ENCODE peak calls at places on chromosomes 2 and 18, in nine cellular contexts. Y, L, N, U, W, D, G, O and X are unnamed samples. For H3K9me3, the result is how much of the 10 kb centered on the place peaks cover.

GRCh38 chr2:176533505-176534193 is 264.4 kb downstream of the MTX2 start:
- DNase-seq in Y (no peak), L (no peak), N (no peak), U (no peak), W (no peak), D (no peak), G (no peak), O (no peak), X (no peak)

GRCh38 chr2:3667151-3667631 is 9.2 kb downstream of the ALLC start:
- DNase-seq in Y (no peak), L (no peak), N (no peak), U (no peak), W (no peak), D (no peak), G (no peak), O (no peak), X (peak)

GRCh38 chr2:161681043-161681442 is 56.8 kb downstream of the SLC4A10 start:
- DNase-seq in Y (no peak), L (no peak), N (no peak), U (no peak), W (no peak), D (no peak), G (no peak), O (no peak), X (no peak)

GRCh38 chr2:223654384-223654915 is 52.3 kb upstream of the SCG2 start:
- DNase-seq in Y (no peak), L (no peak), N (no peak), U (no peak), W (no peak), D (no peak), G (no peak), O (no peak), X (no peak)

GRCh38 chr2:567865-568638 is 109.2 kb downstream of the TMEM18 start:
- DNase-seq in Y (no peak), L (no peak), N (peak), U (no peak), W (no peak), D (no peak), G (no peak), O (no peak), X (no peak)

GRCh38 chr2:229712125-229712524 is 2.2 kb downstream of the DNER start:
- DNase-seq in Y (no peak), L (no peak), N (no peak), U (no peak), W (no peak), D (no peak), G (no peak), O (no peak), X (no peak)

GRCh38 chr2:49026706-49027105 is 127.6 kb downstream of the FSHR start:
- DNase-seq in Y (no peak), L (no peak), N (no peak), U (no peak), W (no peak), D (no peak), G (no peak), O (no peak), X (no peak)

GRCh38 chr2:152861349-152861942 is 143.0 kb downstream of the ARL6IP6 start:
- DNase-seq in Y (no peak), L (no peak), N (no peak), U (no peak), W (no peak), D (peak), G (peak), O (no peak), X (no peak)

GRCh38 chr2:40355451-40355850 is 96.4 kb downstream of the SLC8A1 start:
- DNase-seq in Y (no peak), L (no peak), N (no peak), U (no peak), W (no peak), D (no peak), G (no peak), O (no peak), X (no peak)

GRCh38 chr2:209113030-209113429 is 310.8 kb upstream of the MAP2 start:
- DNase-seq in Y (no peak), L (no peak), N (no peak), U (no peak), W (no peak), D (no peak), G (no peak), O (no peak), X (no peak)

GRCh38 chr18:25457196-25457595 is 105.2 kb upstream of the ZNF521 start:
- DNase-seq in Y (no peak), L (no peak), N (no peak), U (no peak), W (no peak), D (no peak), G (no peak), O (no peak), X (no peak)

GRCh38 chr2:169260846-169261245 is 101.5 kb downstream of the LRP2 start:
- DNase-seq in Y (no peak), L (no peak), N (no peak), U (no peak), W (no peak), D (no peak), G (no peak), O (no peak), X (no peak)

GRCh38 chr2:184971669-184972068 is 373.3 kb downstream of the ZNF804A start:
- DNase-seq in Y (no peak), L (no peak), N (no peak), U (no peak), W (no peak), D (no peak), G (no peak), O (no peak), X (no peak)

GRCh38 chr2:42025151-42025582 is 22.7 kb upstream of the PKDCC start:
- DNase-seq in Y (no peak), L (no peak), N (peak), U (peak), W (no peak), D (no peak), G (no peak), O (no peak), X (peak)

GRCh38 chr2:42764901-42765300 is 966 bp upstream of the OXER1 start:
- DNase-seq in Y (no peak), L (no peak), N (no peak), U (no peak), W (no peak), D (no peak), G (no peak), O (no peak), X (no peak)

GRCh38 chr2:239947361-239948045 is 77.6 kb downstream of the NDUFA10 start:
- DNase-seq in Y (no peak), L (peak), N (peak), U (peak), W (no peak), D (no peak), G (no peak), O (no peak), X (no peak)

GRCh38 chr2:197307933-197308521 is 2.6 kb downstream of the ANKRD44 start:
- DNase-seq in Y (peak), L (peak), N (no peak), U (no peak), W (no peak), D (no peak), G (no peak), O (no peak), X (no peak)

GRCh38 chr2:9430316-9431293 is 7.2 kb downstream of the CPSF3 start:
- DNase-seq in Y (no peak), L (no peak), N (no peak), U (no peak), W (no peak), D (no peak), G (no peak), O (no peak), X (no peak)

GRCh38 chr2:97844311-97844859 is 131.0 kb downstream of the ZAP70 start:
- DNase-seq in Y (no peak), L (no peak), N (no peak), U (no peak), W (no peak), D (no peak), G (no peak), O (no peak), X (no peak)

GRCh38 chr18:62979172-62979571 is 263.8 kb downstream of the PHLPP1 start:
- DNase-seq in Y (no peak), L (no peak), N (no peak), U (no peak), W (no peak), D (no peak), G (no peak), O (no peak), X (peak)

GRCh38 chr2:197183355-197183754 is 127.2 kb downstream of the ANKRD44 start:
- DNase-seq in Y (no peak), L (no peak), N (no peak), U (no peak), W (no peak), D (no peak), G (no peak), O (no peak), X (no peak)

GRCh38 chr2:151237422-151238012 is 24.1 kb downstream of the RBM43 start:
- DNase-seq in Y (no peak), L (no peak), N (no peak), U (no peak), W (no peak), D (no peak), G (no peak), O (no peak), X (no peak)

GRCh38 chr2:28368417-28368798 is 24.2 kb upstream of the FOSL2 start:
- DNase-seq in Y (no peak), L (no peak), N (no peak), U (no peak), W (no peak), D (no peak), G (no peak), O (no peak), X (no peak)

GRCh38 chr2:196758474-196759377 is 40.8 kb downstream of the GTF3C3 start:
- DNase-seq in Y (no peak), L (no peak), N (no peak), U (no peak), W (no peak), D (no peak), G (no peak), O (no peak), X (no peak)

GRCh38 chr2:114066186-114066747 is 176.4 kb downstream of the ACTR3 start:
- DNase-seq in Y (no peak), L (no peak), N (no peak), U (no peak), W (no peak), D (no peak), G (no peak), O (no peak), X (no peak)

DNA sequence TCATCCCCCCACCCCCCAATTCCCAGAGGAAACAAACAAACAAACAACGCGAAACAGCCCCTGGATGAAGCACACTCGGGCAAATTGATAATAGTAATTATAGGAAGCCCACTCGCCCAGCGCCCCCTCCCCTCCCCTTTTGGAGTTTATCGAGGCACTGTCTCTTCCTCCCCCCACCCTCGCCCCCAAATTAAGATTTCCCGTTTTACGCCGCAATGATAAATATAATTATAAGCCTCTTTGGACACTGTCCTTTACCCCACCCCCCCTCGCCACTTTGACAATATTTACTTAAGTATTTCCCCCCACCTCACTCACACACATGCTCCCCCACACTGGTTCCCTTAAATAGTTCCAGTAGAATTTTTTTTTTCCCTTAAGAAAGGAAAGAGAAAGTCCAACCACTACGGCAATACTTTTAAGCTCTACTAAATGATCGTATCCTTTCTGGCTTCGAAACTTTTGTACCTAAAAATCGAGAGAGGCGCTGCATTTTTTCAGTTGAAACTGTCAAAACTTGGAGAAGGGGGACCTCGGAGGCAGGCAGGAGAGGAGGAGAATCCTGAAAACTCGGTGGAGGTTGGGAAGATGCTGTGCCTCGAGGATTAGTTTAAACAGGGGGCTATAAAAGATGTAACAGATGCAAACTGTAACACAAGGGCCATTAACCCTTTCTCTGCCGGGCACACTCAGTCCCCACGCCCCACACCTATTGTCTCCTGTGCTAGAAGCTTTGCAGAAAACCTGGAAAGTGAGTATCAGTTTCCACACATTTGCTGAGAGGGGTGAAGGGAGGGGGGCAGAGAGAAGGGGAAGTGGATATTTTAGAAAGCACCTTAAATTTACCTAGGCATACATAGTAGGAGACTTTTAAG is 1.9 kb downstream of the ZEB2 start:
- DNase-seq in Y (no peak), L (no peak), N (no peak), U (no peak), W (no peak), D (no peak), G (no peak), O (no peak), X (no peak)
- H3K27ac ChIP-seq in Y (no peak), L (peak), N (peak), U (peak), W (peak), D (peak), G (peak), O (peak), X (peak)

GRCh38 chr18:60327880-60328589 is 44.5 kb downstream of the MC4R start:
- DNase-seq in Y (no peak), L (no peak), N (no peak), U (no peak), W (no peak), D (no peak), G (no peak), O (no peak), X (no peak)
- H3K9me3 ChIP-seq in Y (under half), L (under half), N (under half), U (under half), W (under half), D (under half), G (under half), O (under half), X (under half)

DNA sequence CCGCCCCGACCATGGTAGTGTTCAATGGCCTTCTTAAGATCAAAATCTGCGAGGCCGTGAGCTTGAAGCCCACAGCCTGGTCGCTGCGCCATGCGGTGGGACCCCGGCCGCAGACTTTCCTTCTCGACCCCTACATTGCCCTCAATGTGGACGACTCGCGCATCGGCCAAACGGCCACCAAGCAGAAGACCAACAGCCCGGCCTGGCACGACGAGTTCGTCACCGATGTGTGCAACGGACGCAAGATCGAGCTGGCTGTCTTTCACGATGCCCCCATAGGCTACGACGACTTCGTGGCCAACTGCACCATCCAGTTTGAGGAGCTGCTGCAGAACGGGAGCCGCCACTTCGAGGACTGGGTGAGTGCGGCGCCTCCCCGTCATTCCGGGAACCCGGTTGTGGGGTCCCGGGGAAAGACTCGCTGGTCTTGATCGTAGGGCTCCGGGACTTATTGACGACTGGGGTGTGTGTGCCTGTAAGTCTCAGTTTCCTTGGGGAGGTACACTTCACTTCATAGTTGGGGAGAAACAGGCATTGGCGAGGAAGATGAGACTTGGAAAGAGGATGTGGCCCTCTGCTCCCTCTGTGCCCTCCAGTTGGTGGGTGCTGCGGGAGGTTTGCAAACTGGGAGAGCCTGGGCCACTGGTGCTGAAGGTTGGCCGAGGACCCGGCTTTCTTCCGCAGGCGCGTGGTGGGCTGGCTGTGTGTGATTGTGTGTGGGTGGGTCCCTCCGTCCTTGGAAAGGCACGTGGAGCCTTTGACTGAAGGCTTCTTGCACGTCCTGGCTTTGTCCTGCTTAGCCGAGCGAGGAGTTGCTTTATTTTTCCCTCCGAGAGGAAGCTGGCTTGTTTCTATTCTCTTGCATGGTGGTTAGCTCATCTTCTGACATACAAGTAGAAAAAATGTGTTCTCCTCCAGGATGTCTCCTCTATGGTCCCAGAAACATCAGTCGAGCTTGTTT is 895 bp downstream of the PRKCE start:
- DNase-seq in Y (peak), L (peak), N (peak), U (peak), W (peak), D (peak), G (no peak), O (no peak), X (no peak)
- H3K27ac ChIP-seq in Y (no peak), L (peak), N (peak), U (peak), W (no peak), D (peak), G (peak), O (no peak), X (no peak)

GRCh38 chr18:71075147-71075546 is 786.3 kb downstream of the SOCS6 start:
- DNase-seq in Y (no peak), L (no peak), N (no peak), U (no peak), W (no peak), D (no peak), G (no peak), O (no peak), X (no peak)

GRCh38 chr18:71077451-71077850 is 788.6 kb downstream of the SOCS6 start:
- DNase-seq in Y (no peak), L (no peak), N (no peak), U (no peak), W (no peak), D (no peak), G (no peak), O (no peak), X (no peak)
- H3K9me3 ChIP-seq in Y (under half), L (under half), N (under half), U (under half), W (under half), D (under half), G (under half), O (under half), X (under half)

GRCh38 chr2:45353879-45354278 is 257.2 kb downstream of the SRBD1 start:
- DNase-seq in Y (no peak), L (no peak), N (no peak), U (no peak), W (no peak), D (no peak), G (no peak), O (no peak), X (peak)
- H3K27ac ChIP-seq in Y (no peak), L (no peak), N (no peak), U (no peak), W (no peak), D (no peak), G (no peak), O (no peak), X (peak)